ENCODE peak calls at places on chromosome 1, in eight cellular contexts. E is A549, V is HCT116, H is tibial artery, L is GM23338, X is fibroblast of pulmonary artery, W is mucosa of descending colon, J is cardiac muscle cell. Q is an unnamed sample.

GRCh38 chr1:247419326-247419725 is 3.4 kb downstream of the NLRP3 start:
- DNase-seq in E (no peak), V (no peak), H (no peak), L (no peak), X (no peak), W (no peak), J (no peak), Q (no peak)

GRCh38 chr1:61539720-61540462 is 185.1 kb downstream of the TM2D1 start:
- DNase-seq in E (no peak), V (no peak), H (no peak), L (peak; percentile 2), X (no peak), W (no peak), J (no peak), Q (no peak)

GRCh38 chr1:78996791-78997190 is 9.7 kb downstream of the ADGRL4 start:
- DNase-seq in E (no peak), V (no peak), H (no peak), L (no peak), X (no peak), W (no peak), J (no peak), Q (no peak)

GRCh38 chr1:159900086-159900680 is at the start of gene CFAP45:
- DNase-seq in E (no peak), V (peak; percentile 65), H (peak; percentile 95), L (peak; percentile 97), X (peak; percentile 82), W (peak; percentile 92), J (peak; percentile 95), Q (peak; percentile 86)

GRCh38 chr1:36304970-36305914 is 926 bp upstream of the SH3D21 start:
- DNase-seq in E (no peak), V (no peak), H (no peak), L (peak; percentile 24), X (no peak), W (no peak), J (no peak), Q (no peak)

GRCh38 chr1:35278886-35279554 is 10.5 kb downstream of the ZMYM4 start:
- DNase-seq in E (no peak), V (no peak), H (no peak), L (no peak), X (peak; percentile 41), W (no peak), J (no peak), Q (no peak)

GRCh38 chr1:182633657-182634281 is 29.6 kb upstream of the RGS16 start:
- DNase-seq in E (no peak), V (no peak), H (no peak), L (peak; percentile 39), X (no peak), W (peak; percentile 24), J (no peak), Q (no peak)

GRCh38 chr1:187696092-187696491 is 867.3 kb downstream of the PLA2G4A start:
- DNase-seq in E (no peak), V (no peak), H (no peak), L (no peak), X (no peak), W (no peak), J (no peak), Q (no peak)

GRCh38 chr1:201381130-201381529 is 3.6 kb upstream of the TNNT2 start:
- DNase-seq in E (no peak), V (no peak), H (no peak), L (no peak), X (no peak), W (no peak), J (no peak), Q (no peak)

GRCh38 chr1:233679030-233679429 is 65.1 kb downstream of the KCNK1 start:
- DNase-seq in E (no peak), V (no peak), H (no peak), L (no peak), X (no peak), W (no peak), J (no peak), Q (no peak)

GRCh38 chr1:233680000-233680399 is 66.1 kb downstream of the KCNK1 start:
- DNase-seq in E (no peak), V (no peak), H (no peak), L (peak; percentile 43), X (no peak), W (no peak), J (no peak), Q (no peak)

GRCh38 chr1:233679598-233679997 is 65.7 kb downstream of the KCNK1 start:
- DNase-seq in E (no peak), V (no peak), H (no peak), L (no peak), X (no peak), W (no peak), J (no peak), Q (no peak)

GRCh38 chr1:233677690-233678354 is 63.9 kb downstream of the KCNK1 start:
- DNase-seq in E (no peak), V (no peak), H (no peak), L (no peak), X (no peak), W (no peak), J (no peak), Q (no peak)

GRCh38 chr1:233681285-233681684 is 67.4 kb downstream of the KCNK1 start:
- DNase-seq in E (no peak), V (no peak), H (no peak), L (no peak), X (no peak), W (no peak), J (no peak), Q (no peak)
- TF ChIP-seq CTCF in E (no peak), V (no peak), H (no peak), L (no peak), X (no peak), W (no peak), J (no peak), Q (no peak)

GRCh38 chr1:206932271-206932670 is 10.5 kb upstream of the FCMR start:
- DNase-seq in E (no peak), V (no peak), H (no peak), L (no peak), X (peak; percentile 44), W (no peak), J (no peak), Q (no peak)

GRCh38 chr1:206930210-206930798 is 8.6 kb upstream of the FCMR start:
- DNase-seq in E (no peak), V (no peak), H (no peak), L (no peak), X (no peak), W (peak; percentile 48), J (no peak), Q (no peak)

GRCh38 chr1:206929509-206929908 is 7.8 kb upstream of the FCMR start:
- DNase-seq in E (no peak), V (no peak), H (no peak), L (no peak), X (no peak), W (no peak), J (no peak), Q (no peak)

GRCh38 chr1:206933333-206933945 is 11.7 kb upstream of the FCMR start:
- DNase-seq in E (peak; percentile 48), V (peak; percentile 34), H (no peak), L (peak; percentile 86), X (no peak), W (peak; percentile 75), J (peak; percentile 29), Q (peak; percentile 78)

GRCh38 chr1:206931709-206932108 is 10.0 kb upstream of the FCMR start:
- DNase-seq in E (no peak), V (no peak), H (no peak), L (peak; percentile 62), X (no peak), W (no peak), J (no peak), Q (no peak)
- TF ChIP-seq CTCF in E (no peak), V (peak; percentile 24), H (no peak), L (no peak), X (peak; percentile 11), W (no peak), J (peak; percentile 11), Q (no peak)

GRCh38 chr1:154326546-154327465 is 1.5 kb downstream of the ATP8B2 start:
- DNase-seq in E (no peak), V (no peak), H (peak; percentile 97), L (no peak), X (peak; percentile 56), W (no peak), J (no peak), Q (no peak)
- TF ChIP-seq CTCF in E (no peak), V (peak; percentile 2), H (no peak), L (no peak), X (no peak), W (no peak), J (no peak), Q (no peak)

DNA sequence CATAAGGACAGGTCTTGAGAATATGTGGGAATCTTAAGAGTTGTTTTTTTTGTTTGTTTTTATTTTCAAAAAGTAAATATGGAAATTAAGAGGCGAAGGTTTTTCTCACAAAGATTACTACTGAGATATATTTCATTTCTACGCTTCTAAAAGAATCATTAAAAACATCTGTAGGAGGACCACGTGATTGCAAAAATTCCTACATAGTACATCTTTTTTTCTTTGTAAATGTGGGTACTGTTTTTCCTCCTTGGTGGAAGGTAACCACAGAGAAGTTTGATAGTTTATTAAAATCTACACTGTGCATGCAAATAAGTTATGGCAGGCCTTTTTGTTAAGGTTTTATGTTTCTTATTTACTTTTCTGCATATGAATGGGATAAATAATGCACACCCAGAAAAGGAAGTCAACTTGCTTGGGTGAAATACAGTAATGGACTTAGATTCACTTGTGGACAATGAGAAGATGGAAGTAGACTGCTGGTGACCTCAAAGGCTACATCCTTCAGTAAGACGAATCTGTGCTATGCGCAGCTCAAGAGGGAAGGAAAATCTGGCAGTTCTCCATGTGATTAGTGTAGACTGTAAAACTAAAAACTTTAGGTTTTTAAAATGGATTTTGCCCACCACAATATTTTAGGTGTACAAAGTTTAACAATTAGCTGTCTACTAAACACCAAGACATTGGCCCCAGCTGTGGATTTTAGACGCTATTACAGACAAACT is 2.0 kb downstream of the AK5 start:
- DNase-seq in E (no peak), V (no peak), H (no peak), L (no peak), X (no peak), W (no peak), J (no peak), Q (no peak)
- TF ChIP-seq CTCF in E (no peak), V (no peak), H (no peak), L (no peak), X (no peak), W (no peak), J (no peak), Q (no peak)

GRCh38 chr1:180168786-180169640 is 14.3 kb downstream of the QSOX1 start:
- DNase-seq in E (peak; percentile 82), V (no peak), H (peak; percentile 55), L (peak; percentile 88), X (peak; percentile 54), W (peak; percentile 85), J (peak; percentile 60), Q (peak; percentile 67)
- TF ChIP-seq CTCF in E (peak; percentile 46), V (peak; percentile 71), H (no peak), L (peak; percentile 85), X (peak; percentile 69), W (peak; percentile 18), J (peak; percentile 67), Q (peak; percentile 62)

Q was measured in endothelial cell.